ENCODE peak calls at places on chromosome 5, in seven cellular contexts. One of them, this sample, is unnamed.

GRCh38 chr5:437281-437771 is 5.7 kb upstream of the EXOC3 start:
- DNase-seq in heart right ventricle: peak
- DNase-seq in keratinocyte: no peak
- DNase-seq in gastrocnemius medialis: no peak
- DNase-seq in heart left ventricle: no peak
- DNase-seq in AG09309: no peak
- DNase-seq in SJSA1: peak
- DNase-seq in this sample: no peak

GRCh38 chr5:165185726-165186125 is 1680.3 kb downstream of the MAT2B start:
- DNase-seq in SJSA1: no peak
- DNase-seq in AG09309: no peak
- DNase-seq in heart left ventricle: no peak
- DNase-seq in keratinocyte: no peak
- DNase-seq in gastrocnemius medialis: no peak
- DNase-seq in heart right ventricle: no peak
- DNase-seq in this sample: no peak

GRCh38 chr5:148909766-148910165 is 83.4 kb downstream of the ADRB2 start:
- DNase-seq in keratinocyte: no peak
- DNase-seq in heart right ventricle: no peak
- DNase-seq in gastrocnemius medialis: no peak
- DNase-seq in AG09309: no peak
- DNase-seq in SJSA1: no peak
- DNase-seq in heart left ventricle: no peak
- DNase-seq in this sample: no peak

GRCh38 chr5:127839496-127840197 is 136.5 kb downstream of the CCDC192 start:
- DNase-seq in heart left ventricle: no peak
- DNase-seq in SJSA1: no peak
- DNase-seq in gastrocnemius medialis: no peak
- DNase-seq in keratinocyte: no peak
- DNase-seq in AG09309: no peak
- DNase-seq in heart right ventricle: no peak
- DNase-seq in this sample: no peak

GRCh38 chr5:157248771-157249475 is 17.0 kb upstream of the CYFIP2 start:
- DNase-seq in heart right ventricle: no peak
- DNase-seq in heart left ventricle: no peak
- DNase-seq in AG09309: no peak
- DNase-seq in keratinocyte: no peak
- DNase-seq in gastrocnemius medialis: no peak
- DNase-seq in SJSA1: peak
- DNase-seq in this sample: peak

GRCh38 chr5:78586251-78586650 is 62.3 kb downstream of the LHFPL2 start:
- DNase-seq in heart left ventricle: no peak
- DNase-seq in heart right ventricle: no peak
- DNase-seq in SJSA1: peak
- DNase-seq in keratinocyte: peak
- DNase-seq in AG09309: peak
- DNase-seq in gastrocnemius medialis: peak
- DNase-seq in this sample: no peak

GRCh38 chr5:142748568-142749249 is 21.5 kb upstream of the ARHGAP26 start:
- DNase-seq in heart right ventricle: peak
- DNase-seq in AG09309: no peak
- DNase-seq in SJSA1: no peak
- DNase-seq in heart left ventricle: peak
- DNase-seq in keratinocyte: no peak
- DNase-seq in gastrocnemius medialis: no peak
- DNase-seq in this sample: peak

GRCh38 chr5:134003957-134004625 is 684 bp downstream of the VDAC1 start:
- DNase-seq in heart right ventricle: peak
- DNase-seq in gastrocnemius medialis: peak
- DNase-seq in keratinocyte: no peak
- DNase-seq in heart left ventricle: peak
- DNase-seq in AG09309: no peak
- DNase-seq in SJSA1: peak
- DNase-seq in this sample: peak

GRCh38 chr5:152349683-152350526 is 55.2 kb downstream of the NMUR2 start:
- DNase-seq in SJSA1: no peak
- DNase-seq in heart right ventricle: peak
- DNase-seq in keratinocyte: no peak
- DNase-seq in heart left ventricle: peak
- DNase-seq in gastrocnemius medialis: no peak
- DNase-seq in AG09309: no peak
- DNase-seq in this sample: peak

GRCh38 chr5:9188131-9188530 is 357.7 kb downstream of the SEMA5A start:
- DNase-seq in heart left ventricle: no peak
- DNase-seq in keratinocyte: no peak
- DNase-seq in heart right ventricle: no peak
- DNase-seq in gastrocnemius medialis: no peak
- DNase-seq in SJSA1: peak
- DNase-seq in AG09309: peak
- DNase-seq in this sample: no peak

GRCh38 chr5:106106384-106106783 is 1564.4 kb downstream of the EFNA5 start:
- DNase-seq in gastrocnemius medialis: no peak
- DNase-seq in SJSA1: no peak
- DNase-seq in keratinocyte: no peak
- DNase-seq in heart left ventricle: no peak
- DNase-seq in AG09309: no peak
- DNase-seq in heart right ventricle: no peak
- DNase-seq in this sample: no peak

GRCh38 chr5:157994271-157994691 is 135.3 kb upstream of the CLINT1 start:
- DNase-seq in gastrocnemius medialis: no peak
- DNase-seq in AG09309: no peak
- DNase-seq in heart left ventricle: no peak
- DNase-seq in SJSA1: no peak
- DNase-seq in keratinocyte: no peak
- DNase-seq in heart right ventricle: no peak
- DNase-seq in this sample: peak

GRCh38 chr5:90221947-90222346 is 187.6 kb downstream of the CETN3 start:
- DNase-seq in AG09309: no peak
- DNase-seq in SJSA1: no peak
- DNase-seq in gastrocnemius medialis: no peak
- DNase-seq in keratinocyte: no peak
- DNase-seq in heart right ventricle: no peak
- DNase-seq in heart left ventricle: no peak
- DNase-seq in this sample: no peak

GRCh38 chr5:9090381-9091026 is 455.4 kb downstream of the SEMA5A start:
- DNase-seq in keratinocyte: no peak
- DNase-seq in gastrocnemius medialis: no peak
- DNase-seq in heart right ventricle: no peak
- DNase-seq in SJSA1: no peak
- DNase-seq in heart left ventricle: no peak
- DNase-seq in AG09309: no peak
- DNase-seq in this sample: no peak

GRCh38 chr5:79235578-79236363 is at the start of gene JMY:
- DNase-seq in heart left ventricle: peak
- DNase-seq in AG09309: no peak
- DNase-seq in heart right ventricle: peak
- DNase-seq in SJSA1: peak
- DNase-seq in keratinocyte: no peak
- DNase-seq in gastrocnemius medialis: peak
- DNase-seq in this sample: peak

GRCh38 chr5:84301535-84301934 is 83.1 kb downstream of the EDIL3 start:
- DNase-seq in heart left ventricle: no peak
- DNase-seq in SJSA1: no peak
- DNase-seq in gastrocnemius medialis: no peak
- DNase-seq in keratinocyte: no peak
- DNase-seq in AG09309: no peak
- DNase-seq in heart right ventricle: no peak
- DNase-seq in this sample: no peak

GRCh38 chr5:117881426-117882230 is 1106.7 kb downstream of the DTWD2 start:
- DNase-seq in heart right ventricle: no peak
- DNase-seq in gastrocnemius medialis: no peak
- DNase-seq in heart left ventricle: no peak
- DNase-seq in AG09309: no peak
- DNase-seq in keratinocyte: no peak
- DNase-seq in SJSA1: no peak
- DNase-seq in this sample: no peak

GRCh38 chr5:170640731-170641588 is 137.1 kb downstream of the KCNIP1 start:
- DNase-seq in SJSA1: no peak
- DNase-seq in AG09309: no peak
- DNase-seq in keratinocyte: no peak
- DNase-seq in heart right ventricle: no peak
- DNase-seq in heart left ventricle: no peak
- DNase-seq in gastrocnemius medialis: no peak
- DNase-seq in this sample: no peak

GRCh38 chr5:159511570-159511969 is 181.3 kb upstream of the IL12B start:
- DNase-seq in keratinocyte: no peak
- DNase-seq in heart right ventricle: no peak
- DNase-seq in heart left ventricle: no peak
- DNase-seq in AG09309: no peak
- DNase-seq in SJSA1: peak
- DNase-seq in gastrocnemius medialis: no peak
- DNase-seq in this sample: no peak

GRCh38 chr5:41925555-41925946 is 470 bp downstream of the FBXO4 start:
- DNase-seq in SJSA1: peak
- DNase-seq in gastrocnemius medialis: peak
- DNase-seq in AG09309: no peak
- DNase-seq in keratinocyte: no peak
- DNase-seq in heart right ventricle: no peak
- DNase-seq in heart left ventricle: peak
- DNase-seq in this sample: no peak

GRCh38 chr5:124285733-124286132 is 460.7 kb downstream of the ZNF608 start:
- DNase-seq in keratinocyte: no peak
- DNase-seq in SJSA1: no peak
- DNase-seq in heart right ventricle: no peak
- DNase-seq in heart left ventricle: no peak
- DNase-seq in gastrocnemius medialis: no peak
- DNase-seq in AG09309: no peak
- DNase-seq in this sample: no peak

GRCh38 chr5:64190562-64191306 is 25.1 kb downstream of the RNF180 start:
- DNase-seq in gastrocnemius medialis: no peak
- DNase-seq in heart right ventricle: no peak
- DNase-seq in keratinocyte: no peak
- DNase-seq in AG09309: no peak
- DNase-seq in heart left ventricle: no peak
- DNase-seq in SJSA1: no peak
- DNase-seq in this sample: no peak

GRCh38 chr5:95817430-95817829 is 5.1 kb downstream of the GLRX start:
- DNase-seq in AG09309: no peak
- DNase-seq in heart left ventricle: no peak
- DNase-seq in heart right ventricle: no peak
- DNase-seq in SJSA1: peak
- DNase-seq in keratinocyte: no peak
- DNase-seq in gastrocnemius medialis: no peak
- DNase-seq in this sample: no peak
- H3K4me3 ChIP-seq in AG09309: no peak
- H3K4me3 ChIP-seq in heart left ventricle: peak
- H3K4me3 ChIP-seq in heart right ventricle: peak
- H3K4me3 ChIP-seq in SJSA1: no peak
- H3K4me3 ChIP-seq in keratinocyte: no peak
- H3K4me3 ChIP-seq in gastrocnemius medialis: peak
- H3K4me3 ChIP-seq in this sample: peak

DNA sequence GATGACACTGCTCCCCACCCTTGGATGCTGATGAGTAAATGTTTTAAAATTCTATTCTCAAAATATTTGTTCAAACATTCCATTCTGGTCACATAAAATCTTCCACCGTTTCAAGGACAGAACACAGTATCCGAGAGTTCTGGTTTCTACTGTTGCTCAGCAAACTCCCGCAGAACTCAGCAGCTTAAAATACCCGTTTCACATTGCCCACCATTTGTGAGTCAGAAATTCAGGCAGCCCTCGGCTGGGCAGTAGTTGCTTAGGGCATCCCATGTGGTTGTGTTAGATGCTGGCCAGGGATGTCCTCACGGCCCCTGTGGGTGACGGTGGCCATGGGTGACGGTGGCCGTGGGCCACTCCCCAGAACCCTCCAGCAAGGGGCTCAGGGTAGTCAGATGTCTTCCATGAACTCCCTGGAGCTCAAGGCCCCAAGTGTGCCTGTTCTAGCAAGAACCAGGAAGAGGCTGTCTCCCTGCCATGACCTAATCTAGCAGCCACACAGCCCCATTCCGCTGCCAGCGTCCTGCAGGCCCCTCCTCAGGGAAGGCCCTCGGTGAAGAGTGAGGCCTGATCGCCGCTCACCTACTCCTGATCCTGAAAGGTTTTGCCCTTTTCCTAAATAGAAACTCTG is 17.3 kb downstream of the MGAT1 start:
- DNase-seq in heart right ventricle: no peak
- DNase-seq in gastrocnemius medialis: no peak
- DNase-seq in keratinocyte: no peak
- DNase-seq in SJSA1: peak
- DNase-seq in AG09309: peak
- DNase-seq in heart left ventricle: no peak
- DNase-seq in this sample: no peak
- H3K4me3 ChIP-seq in heart right ventricle: no peak
- H3K4me3 ChIP-seq in gastrocnemius medialis: no peak
- H3K4me3 ChIP-seq in keratinocyte: no peak
- H3K4me3 ChIP-seq in SJSA1: no peak
- H3K4me3 ChIP-seq in AG09309: peak
- H3K4me3 ChIP-seq in heart left ventricle: no peak
- H3K4me3 ChIP-seq in this sample: no peak

GRCh38 chr5:85647349-85648127 is 970.2 kb upstream of the COX7C start:
- DNase-seq in gastrocnemius medialis: no peak
- DNase-seq in SJSA1: no peak
- DNase-seq in keratinocyte: no peak
- DNase-seq in heart right ventricle: no peak
- DNase-seq in AG09309: no peak
- DNase-seq in heart left ventricle: no peak
- DNase-seq in this sample: no peak
- H3K4me3 ChIP-seq in gastrocnemius medialis: no peak
- H3K4me3 ChIP-seq in SJSA1: no peak
- H3K4me3 ChIP-seq in keratinocyte: no peak
- H3K4me3 ChIP-seq in heart right ventricle: no peak
- H3K4me3 ChIP-seq in AG09309: no peak
- H3K4me3 ChIP-seq in heart left ventricle: no peak
- H3K4me3 ChIP-seq in this sample: no peak

GRCh38 chr5:56144211-56144610 is 88.9 kb downstream of the ANKRD55 start:
- DNase-seq in keratinocyte: no peak
- DNase-seq in heart left ventricle: no peak
- DNase-seq in heart right ventricle: no peak
- DNase-seq in SJSA1: no peak
- DNase-seq in gastrocnemius medialis: no peak
- DNase-seq in AG09309: no peak
- DNase-seq in this sample: no peak

GRCh38 chr5:56139978-56140562 is 93.1 kb downstream of the ANKRD55 start:
- DNase-seq in keratinocyte: no peak
- DNase-seq in SJSA1: no peak
- DNase-seq in AG09309: no peak
- DNase-seq in heart right ventricle: no peak
- DNase-seq in heart left ventricle: no peak
- DNase-seq in gastrocnemius medialis: no peak
- DNase-seq in this sample: no peak

GRCh38 chr5:56142620-56143431 is 90.3 kb downstream of the ANKRD55 start:
- DNase-seq in heart left ventricle: no peak
- DNase-seq in SJSA1: no peak
- DNase-seq in keratinocyte: no peak
- DNase-seq in gastrocnemius medialis: no peak
- DNase-seq in AG09309: no peak
- DNase-seq in heart right ventricle: no peak
- DNase-seq in this sample: no peak

GRCh38 chr5:56145106-56145505 is 88.0 kb downstream of the ANKRD55 start:
- DNase-seq in heart right ventricle: no peak
- DNase-seq in heart left ventricle: no peak
- DNase-seq in keratinocyte: peak
- DNase-seq in AG09309: no peak
- DNase-seq in gastrocnemius medialis: no peak
- DNase-seq in SJSA1: no peak
- DNase-seq in this sample: no peak

DNA sequence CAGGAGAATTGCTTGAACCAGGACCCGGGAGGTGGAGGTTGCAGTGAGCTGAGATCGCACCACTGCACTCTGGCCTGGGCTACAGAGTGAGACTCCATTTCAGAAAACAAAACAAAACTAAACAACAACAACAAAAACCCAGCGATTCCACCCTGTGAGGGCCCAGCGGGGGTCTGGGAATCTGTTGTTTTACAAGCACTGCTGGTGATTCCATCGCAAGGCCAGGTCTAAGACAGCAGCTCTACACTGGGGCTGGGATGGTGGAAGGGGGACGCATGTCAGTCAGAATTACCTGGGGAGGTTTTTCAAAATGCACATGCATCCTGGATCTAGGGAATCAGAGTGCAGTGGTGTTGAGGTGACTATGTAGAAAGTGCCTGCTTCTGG is 90.9 kb downstream of the ANKRD55 start:
- DNase-seq in keratinocyte: no peak
- DNase-seq in heart left ventricle: no peak
- DNase-seq in SJSA1: no peak
- DNase-seq in AG09309: no peak
- DNase-seq in gastrocnemius medialis: no peak
- DNase-seq in heart right ventricle: no peak
- DNase-seq in this sample: no peak
- H3K4me3 ChIP-seq in keratinocyte: no peak
- H3K4me3 ChIP-seq in heart left ventricle: no peak
- H3K4me3 ChIP-seq in SJSA1: no peak
- H3K4me3 ChIP-seq in AG09309: no peak
- H3K4me3 ChIP-seq in gastrocnemius medialis: no peak
- H3K4me3 ChIP-seq in heart right ventricle: no peak
- H3K4me3 ChIP-seq in this sample: no peak

This sample was measured in CD4-positive, alpha-beta memory T cell.